ENCODE peak calls at places on chromosomes 16 and 17, in five cellular contexts. U is fibroblast of lung, K is stomach, C is astrocyte of the spinal cord, E is endothelial cell. X is an unnamed sample.

GRCh38 chr17:38925263-38925995 is at the start of gene LASP1NB:
- DNase-seq in U (peak; percentile 54), K (peak; percentile 25), C (peak; percentile 42), E (no peak), X (peak; percentile 94)

GRCh38 chr16:53449816-53450517 is 15.7 kb downstream of the RBL2 start:
- DNase-seq in U (no peak), K (no peak), C (no peak), E (no peak), X (no peak)

GRCh38 chr16:78198299-78198698 is 98.8 kb downstream of the WWOX start:
- DNase-seq in U (no peak), K (no peak), C (no peak), E (no peak), X (no peak)

GRCh38 chr17:80096531-80097306 is 4.7 kb upstream of the GAA start:
- DNase-seq in U (no peak), K (no peak), C (no peak), E (no peak), X (peak; percentile 46)

GRCh38 chr17:35577826-35578194 is 561 bp downstream of the PEX12 start:
- DNase-seq in U (peak; percentile 24), K (no peak), C (peak; percentile 9), E (no peak), X (no peak)

GRCh38 chr16:67537636-67538591 is 9.3 kb downstream of the RIPOR1 start:
- DNase-seq in U (no peak), K (peak; percentile 58), C (no peak), E (peak; percentile 84), X (no peak)

GRCh38 chr17:5695480-5695879 is 111.2 kb upstream of the NLRP1 start:
- DNase-seq in U (no peak), K (no peak), C (no peak), E (no peak), X (no peak)

GRCh38 chr17:9116311-9116820 is 95.1 kb downstream of the NTN1 start:
- DNase-seq in U (no peak), K (no peak), C (no peak), E (no peak), X (no peak)

GRCh38 chr17:38609280-38610031 is 3.7 kb upstream of the SRCIN1 start:
- DNase-seq in U (no peak), K (no peak), C (no peak), E (no peak), X (no peak)

GRCh38 chr16:69848635-69849545 is 86.8 kb downstream of the WWP2 start:
- DNase-seq in U (peak; percentile 95), K (peak; percentile 78), C (peak; percentile 92), E (peak; percentile 43), X (no peak)

GRCh38 chr17:80187090-80187489 is 17.3 kb downstream of the CARD14 start:
- DNase-seq in U (peak; percentile 45), K (no peak), C (no peak), E (no peak), X (no peak)

DNA sequence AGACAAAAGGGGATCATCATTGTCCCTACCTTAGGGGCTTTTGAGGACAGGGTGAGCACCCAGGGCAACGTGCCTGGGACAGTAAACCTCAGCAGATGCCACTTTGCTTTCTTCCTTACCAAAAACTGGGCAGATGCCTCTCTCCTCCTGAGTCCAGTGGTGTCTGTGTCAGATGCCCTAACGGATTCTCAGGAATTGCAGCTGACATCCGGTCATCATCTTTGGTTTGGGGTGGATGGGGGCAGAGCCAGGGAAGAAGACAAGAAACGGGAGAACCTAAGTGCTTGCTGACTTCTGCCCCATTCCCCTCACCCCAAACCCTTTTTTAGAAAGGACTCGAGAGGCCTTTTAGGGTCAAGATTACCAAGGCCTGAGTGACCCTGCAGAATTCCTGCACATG is 187.5 kb downstream of the MSI2 start:
- DNase-seq in U (no peak), K (no peak), C (no peak), E (no peak), X (no peak)
- TF ChIP-seq CTCF in U (no peak), K (no peak), C (no peak), E (no peak), X (no peak)

DNA sequence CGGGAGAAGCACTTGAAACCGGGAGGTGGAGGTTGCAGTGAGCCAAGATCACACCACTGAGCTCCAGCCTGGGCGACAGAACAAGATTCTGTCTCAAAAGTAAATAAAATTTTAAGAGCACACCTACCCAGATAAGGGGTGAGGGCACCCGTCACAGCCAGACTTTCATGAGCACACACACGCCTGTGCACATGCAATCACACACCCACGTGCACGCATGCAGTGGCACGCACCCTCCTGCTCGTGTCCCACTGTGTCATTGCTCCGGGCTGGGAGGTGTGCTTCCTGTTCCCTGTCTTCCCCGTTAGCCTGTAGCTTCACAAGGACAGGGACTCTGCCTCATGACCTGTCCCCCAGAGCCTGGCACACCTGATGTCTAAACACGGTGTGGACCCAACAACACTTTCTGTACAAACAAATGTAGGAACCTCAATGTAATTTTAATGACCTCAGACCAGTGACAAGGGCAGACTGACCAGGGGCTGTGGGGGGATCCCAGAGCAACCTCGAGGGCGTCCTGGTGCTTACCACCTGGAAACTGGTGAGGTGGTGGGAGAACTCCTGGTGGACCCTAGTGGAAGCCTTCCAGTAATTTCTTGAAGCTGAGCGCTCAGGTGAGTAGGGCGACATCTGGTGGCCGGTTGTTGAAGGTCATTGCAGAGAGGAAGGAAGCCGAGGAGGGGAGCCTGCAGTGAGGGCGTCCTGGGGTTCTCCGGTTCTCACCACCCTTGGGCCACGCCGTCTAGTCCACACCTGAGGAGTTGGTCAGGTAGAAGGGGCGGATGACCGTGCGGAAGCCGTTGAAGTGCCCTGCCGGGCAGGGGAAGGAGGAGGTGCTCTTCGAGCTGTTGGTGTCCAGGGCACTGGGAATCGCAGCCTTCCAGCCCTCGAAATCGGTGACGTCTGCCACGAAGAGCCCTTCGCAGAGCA is 8.6 kb downstream of the LGALS3BP start:
- DNase-seq in U (peak; percentile 54), K (peak; percentile 86), C (peak; percentile 71), E (peak; percentile 83), X (peak; percentile 83)
- TF ChIP-seq CTCF in U (peak; percentile 84), K (peak; percentile 97), C (peak; percentile 85), E (peak; percentile 84), X (peak; percentile 94)

GRCh38 chr17:48244814-48245213 is 137.2 kb downstream of the SNX11 start:
- DNase-seq in U (peak; percentile 20), K (no peak), C (peak; percentile 37), E (no peak), X (no peak)

GRCh38 chr17:48247038-48247437 is 139.5 kb downstream of the SNX11 start:
- DNase-seq in U (no peak), K (no peak), C (no peak), E (no peak), X (no peak)

GRCh38 chr17:48246623-48247022 is 139.1 kb downstream of the SNX11 start:
- DNase-seq in U (peak; percentile 64), K (no peak), C (no peak), E (no peak), X (no peak)

GRCh38 chr17:48241770-48242497 is 134.4 kb downstream of the SNX11 start:
- DNase-seq in U (no peak), K (no peak), C (no peak), E (no peak), X (no peak)

GRCh38 chr17:48244121-48244711 is 136.7 kb downstream of the SNX11 start:
- DNase-seq in U (peak; percentile 65), K (no peak), C (peak; percentile 64), E (no peak), X (no peak)
- TF ChIP-seq CTCF in U (no peak), K (no peak), C (no peak), E (no peak), X (no peak)

GRCh38 chr17:30969989-30970680 is 704 bp upstream of the RNF135 start:
- DNase-seq in U (no peak), K (peak; percentile 26), C (peak; percentile 41), E (peak; percentile 12), X (no peak)

GRCh38 chr17:30975042-30975820 is 4.4 kb downstream of the RNF135 start:
- DNase-seq in U (no peak), K (peak; percentile 11), C (no peak), E (no peak), X (no peak)

DNA sequence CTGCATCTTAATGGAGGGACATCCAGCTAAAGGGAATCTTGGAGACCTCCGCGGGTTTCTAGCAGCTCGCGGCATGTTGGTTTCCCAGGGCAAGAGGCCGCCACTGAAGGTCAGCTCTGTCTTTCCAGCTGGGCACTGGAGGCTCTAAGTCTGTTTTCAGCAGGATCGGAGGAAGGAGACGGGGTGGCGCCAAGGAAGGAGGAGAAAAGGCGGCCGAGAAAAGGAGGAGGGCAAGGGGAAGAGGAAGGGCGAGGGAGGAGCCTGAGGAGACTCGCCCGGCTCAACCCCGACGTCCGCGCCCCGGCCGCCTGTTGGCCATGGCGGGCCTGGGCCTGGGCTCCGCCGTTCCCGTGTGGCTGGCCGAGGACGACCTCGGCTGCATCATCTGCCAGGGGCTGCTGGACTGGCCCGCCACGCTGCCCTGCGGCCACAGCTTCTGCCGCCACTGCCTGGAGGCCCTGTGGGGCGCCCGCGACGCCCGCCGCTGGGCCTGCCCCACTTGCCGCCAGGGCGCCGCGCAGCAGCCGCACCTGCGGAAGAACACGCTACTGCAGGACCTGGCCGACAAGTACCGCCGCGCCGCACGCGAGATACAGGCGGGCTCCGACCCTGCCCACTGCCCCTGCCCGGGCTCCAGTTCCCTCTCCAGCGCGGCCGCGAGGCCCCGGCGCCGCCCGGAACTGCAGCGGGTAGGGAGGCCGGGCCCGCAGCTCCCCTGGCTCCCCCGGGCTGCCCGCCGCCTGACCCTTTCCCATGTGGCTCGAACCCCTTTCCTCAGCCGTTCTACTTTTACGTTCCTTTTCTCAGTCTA is at the start of gene RNF135:
- DNase-seq in U (peak; percentile 88), K (peak; percentile 85), C (peak; percentile 86), E (peak; percentile 67), X (peak; percentile 27)
- TF ChIP-seq CTCF in U (peak; percentile 1), K (peak; percentile 31), C (peak; percentile 0), E (peak; percentile 20), X (no peak)

X was measured in BE2C.